ENCODE peak calls at places on chromosome 2, in ten cellular contexts. N, U, M, S, Z, V, W, K, E and T are unnamed samples.

GRCh38 chr2:179240481-179241451 is 23.9 kb downstream of the SESTD1 start:
- DNase-seq in E (no peak), N (no peak), Z (no peak), S (no peak), U (no peak), W (no peak), M (no peak), V (no peak), K (peak; percentile 73), T (no peak)

GRCh38 chr2:128497461-128497860 is 178.8 kb upstream of the HS6ST1 start:
- DNase-seq in E (no peak), V (no peak), W (no peak), K (peak; percentile 20), M (no peak), Z (no peak), U (no peak), S (no peak), N (no peak), T (no peak)

GRCh38 chr2:236177604-236177966 is 9.4 kb upstream of the GBX2 start:
- DNase-seq in M (peak; percentile 81), S (peak; percentile 56), U (no peak), Z (no peak), W (no peak), E (no peak), K (peak; percentile 93), N (peak; percentile 42), V (no peak), T (peak; percentile 32)

GRCh38 chr2:110851531-110851930 is 119.2 kb downstream of the ACOXL start:
- DNase-seq in K (no peak), S (no peak), W (no peak), E (no peak), M (no peak), N (no peak), V (no peak), U (no peak), Z (no peak), T (no peak)

GRCh38 chr2:238816296-238816695 is 31.6 kb upstream of the TWIST2 start:
- DNase-seq in Z (no peak), E (no peak), W (no peak), U (no peak), K (no peak), V (no peak), N (no peak), S (no peak), M (no peak), T (no peak)

GRCh38 chr2:54522624-54523281 is 66.6 kb downstream of the SPTBN1 start:
- DNase-seq in S (peak; percentile 86), E (peak; percentile 62), M (peak; percentile 40), W (peak; percentile 72), Z (no peak), N (peak; percentile 61), V (peak; percentile 3), U (no peak), K (peak; percentile 90), T (peak; percentile 73)

GRCh38 chr2:172884336-172884735 is 148.7 kb downstream of the RAPGEF4 start:
- DNase-seq in Z (no peak), U (no peak), V (no peak), N (no peak), M (no peak), E (no peak), W (no peak), S (no peak), K (no peak), T (no peak)

GRCh38 chr2:100350661-100351185 is 28.4 kb upstream of the LONRF2 start:
- DNase-seq in Z (no peak), V (no peak), N (no peak), U (no peak), M (no peak), K (no peak), S (peak; percentile 82), W (no peak), E (no peak), T (no peak)

GRCh38 chr2:224359569-224359968 is 42.3 kb downstream of the FAM124B start:
- DNase-seq in Z (no peak), W (peak; percentile 25), N (no peak), K (peak; percentile 85), V (no peak), M (no peak), S (no peak), U (no peak), E (no peak), T (no peak)

GRCh38 chr2:1910562-1911256 is 166.4 kb upstream of the PXDN start:
- DNase-seq in N (no peak), E (no peak), M (peak; percentile 95), V (no peak), W (no peak), S (no peak), Z (no peak), K (no peak), U (no peak), T (peak; percentile 83)

GRCh38 chr2:240774856-240775255 is 45.2 kb downstream of the KIF1A start:
- DNase-seq in U (no peak), Z (no peak), N (no peak), K (no peak), V (no peak), M (no peak), W (no peak), S (no peak), E (no peak), T (no peak)

GRCh38 chr2:17758123-17758522 is 4.2 kb downstream of the GEN1 start:
- DNase-seq in E (no peak), U (no peak), M (no peak), N (no peak), V (no peak), S (no peak), K (no peak), Z (no peak), W (no peak), T (no peak)

GRCh38 chr2:137357641-137358040 is 592.3 kb downstream of the THSD7B start:
- DNase-seq in U (no peak), E (no peak), W (no peak), V (no peak), M (no peak), S (no peak), Z (no peak), K (no peak), N (no peak), T (no peak)

GRCh38 chr2:18803141-18803540 is 213.8 kb upstream of the NT5C1B start:
- DNase-seq in W (no peak), E (no peak), U (no peak), S (no peak), V (no peak), K (no peak), Z (no peak), M (no peak), N (no peak), T (no peak)

GRCh38 chr2:55047677-55048299 is 2.5 kb downstream of the RTN4 start:
- DNase-seq in M (peak; percentile 42), E (no peak), W (no peak), V (no peak), U (no peak), N (no peak), Z (peak; percentile 63), S (peak; percentile 66), K (no peak), T (peak; percentile 63)

GRCh38 chr2:20457027-20457426 is 10.2 kb downstream of the RHOB start:
- DNase-seq in W (no peak), N (peak; percentile 37), S (peak; percentile 43), V (no peak), E (no peak), K (no peak), M (no peak), U (no peak), Z (no peak), T (no peak)